ENCODE peak calls at places on chromosomes 12 and 14, in five cellular contexts. Z is ascending aorta, H is astrocyte, U is dorsolateral prefrontal cortex, I is Panc1. W is an unnamed sample.

GRCh38 chr14:103213331-103213730 is 90.1 kb downstream of the TNFAIP2 start:
- DNase-seq in Z (no peak), H (no peak), U (no peak), I (no peak), W (no peak)

GRCh38 chr14:65927871-65928270 is 515.3 kb downstream of the FUT8 start:
- DNase-seq in Z (no peak), H (no peak), U (no peak), I (no peak), W (no peak)

GRCh38 chr14:77980475-77981321 is 180.8 kb downstream of the ADCK1 start:
- DNase-seq in Z (no peak), H (no peak), U (no peak), I (no peak), W (peak)

GRCh38 chr12:45989857-45990467 is 412 bp downstream of the SCAF11 start:
- DNase-seq in Z (no peak), H (peak), U (no peak), I (no peak), W (no peak)

GRCh38 chr12:12999276-12999958 is 648 bp downstream of the HEBP1 start:
- DNase-seq in Z (no peak), H (peak), U (no peak), I (no peak), W (no peak)

GRCh38 chr12:78898416-78898815 is 33.8 kb downstream of the SYT1 start:
- DNase-seq in Z (no peak), H (peak), U (peak), I (no peak), W (no peak)

GRCh38 chr14:102726191-102726949 is 50.9 kb upstream of the TRAF3 start:
- DNase-seq in Z (no peak), H (no peak), U (no peak), I (no peak), W (no peak)

GRCh38 chr14:77199590-77199989 is 18.0 kb downstream of the TMEM63C start:
- DNase-seq in Z (no peak), H (no peak), U (peak), I (no peak), W (no peak)

GRCh38 chr12:55619352-55620138 is 17.1 kb upstream of the OR10P1 start:
- DNase-seq in Z (no peak), H (peak), U (no peak), I (peak), W (peak)

GRCh38 chr12:63070709-63071108 is 80.3 kb downstream of the AVPR1A start:
- DNase-seq in Z (no peak), H (peak), U (no peak), I (no peak), W (no peak)

GRCh38 chr14:85536835-85537195 is 6.9 kb downstream of the FLRT2 start:
- DNase-seq in Z (no peak), H (no peak), U (no peak), I (no peak), W (no peak)

GRCh38 chr12:29427964-29428363 is 47.0 kb upstream of the ERGIC2 start:
- DNase-seq in Z (no peak), H (no peak), U (no peak), I (no peak), W (no peak)
- TF ChIP-seq CTCF in Z (no peak), H (no peak), U (no peak), I (peak), W (no peak)

DNA sequence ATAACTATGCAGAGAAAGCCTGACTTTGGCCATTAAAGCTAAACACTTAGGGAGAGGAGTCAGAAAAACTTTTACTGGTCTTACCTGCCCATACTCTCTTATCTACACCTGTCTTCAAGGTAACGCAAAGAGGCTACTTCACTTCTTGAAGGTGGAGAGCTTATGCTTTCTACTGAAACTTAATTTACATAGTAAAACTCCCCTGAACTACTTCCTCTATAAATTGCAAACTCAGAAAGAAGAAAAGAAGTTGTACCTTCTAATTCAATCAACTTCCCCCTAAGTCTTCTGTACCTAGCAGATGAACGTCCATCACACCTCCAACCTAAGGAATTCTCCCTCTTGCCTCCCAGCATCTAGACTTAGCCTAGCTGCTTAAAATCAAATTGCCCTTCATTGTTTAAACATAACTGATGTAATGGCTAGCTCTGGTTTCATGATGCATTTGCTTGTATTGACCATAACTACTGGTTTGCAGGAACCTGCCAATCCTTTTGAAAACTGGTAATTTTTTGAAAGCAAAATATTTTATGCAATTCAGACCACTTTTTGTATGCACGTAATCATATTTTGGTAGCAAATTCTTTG is 87.7 kb downstream of the STON2 start:
- DNase-seq in Z (no peak), H (no peak), U (no peak), I (no peak), W (no peak)
- TF ChIP-seq CTCF in Z (no peak), H (no peak), U (no peak), I (no peak), W (no peak)

GRCh38 chr12:7269273-7269672 is 34.6 kb upstream of the ACSM4 start:
- DNase-seq in Z (no peak), H (no peak), U (no peak), I (no peak), W (no peak)
- TF ChIP-seq CTCF in Z (no peak), H (no peak), U (no peak), I (no peak), W (no peak)

DNA sequence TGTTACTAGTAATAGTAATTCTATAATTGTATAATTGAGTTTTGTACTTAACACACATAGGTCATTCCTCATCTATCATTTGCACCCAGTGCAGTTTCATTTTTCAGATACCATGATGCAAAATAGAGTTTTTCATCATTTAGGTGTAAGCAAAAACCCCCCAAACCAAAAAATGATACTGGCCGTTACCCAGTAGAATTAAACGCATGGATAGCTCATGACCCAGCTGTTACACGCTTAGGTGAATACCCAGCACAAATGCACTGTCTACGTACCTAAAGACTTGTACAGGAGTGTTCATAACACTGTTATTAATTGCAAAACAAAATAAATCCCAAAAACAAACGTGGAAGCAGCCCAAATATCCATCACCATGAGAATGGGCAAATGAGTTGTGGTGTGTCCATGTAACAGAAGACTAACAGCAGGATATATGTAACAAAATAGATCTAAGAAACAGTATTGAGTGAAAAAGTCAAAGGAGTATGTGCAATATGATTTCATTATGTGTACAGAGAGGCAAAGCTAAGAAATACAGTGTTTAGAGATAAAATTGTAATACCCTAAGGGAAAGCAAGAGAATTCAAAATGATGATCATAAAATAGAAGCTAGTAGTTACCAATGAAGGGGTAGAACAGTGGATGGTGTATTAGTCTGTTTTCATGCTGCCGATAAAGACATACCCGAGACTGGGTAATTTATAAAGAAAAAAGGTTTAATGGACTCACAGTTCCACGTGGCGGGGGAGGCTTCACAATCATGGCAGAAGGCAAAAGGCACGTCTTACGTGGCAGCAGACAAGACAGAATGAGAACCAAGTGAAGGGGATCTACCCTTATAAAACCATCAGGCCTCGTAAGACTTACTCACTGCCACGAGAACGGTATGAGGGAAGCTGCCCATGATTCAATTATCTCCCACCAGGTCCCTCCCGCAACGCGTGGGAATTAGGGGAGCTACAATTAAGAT is 49.8 kb downstream of the EID3 start:
- DNase-seq in Z (no peak), H (no peak), U (no peak), I (no peak), W (no peak)
- TF ChIP-seq CTCF in Z (no peak), H (no peak), U (no peak), I (no peak), W (no peak)

GRCh38 chr14:68099348-68100045 is 279.9 kb downstream of the RAD51B start:
- DNase-seq in Z (no peak), H (peak), U (no peak), I (no peak), W (no peak)

GRCh38 chr14:68097727-68098126 is 278.1 kb downstream of the RAD51B start:
- DNase-seq in Z (no peak), H (no peak), U (no peak), I (no peak), W (no peak)

GRCh38 chr14:68089146-68089715 is 269.7 kb downstream of the RAD51B start:
- DNase-seq in Z (no peak), H (peak), U (no peak), I (peak), W (no peak)

GRCh38 chr14:68098834-68099233 is 279.3 kb downstream of the RAD51B start:
- DNase-seq in Z (no peak), H (no peak), U (no peak), I (no peak), W (no peak)

GRCh38 chr14:68094158-68094557 is 274.6 kb downstream of the RAD51B start:
- DNase-seq in Z (no peak), H (peak), U (no peak), I (peak), W (no peak)
- TF ChIP-seq CTCF in Z (no peak), H (no peak), U (no peak), I (no peak), W (no peak)

GRCh38 chr12:54021432-54022013 is 6.7 kb upstream of the HOXC6 start:
- DNase-seq in Z (no peak), H (no peak), U (no peak), I (no peak), W (no peak)
- TF ChIP-seq CTCF in Z (no peak), H (no peak), U (no peak), I (peak), W (no peak)

GRCh38 chr14:70317969-70318634 is 41.4 kb downstream of the COX16 start:
- DNase-seq in Z (no peak), H (peak), U (peak), I (peak), W (peak)
- TF ChIP-seq CTCF in Z (no peak), H (peak), U (peak), I (peak), W (peak)

DNA sequence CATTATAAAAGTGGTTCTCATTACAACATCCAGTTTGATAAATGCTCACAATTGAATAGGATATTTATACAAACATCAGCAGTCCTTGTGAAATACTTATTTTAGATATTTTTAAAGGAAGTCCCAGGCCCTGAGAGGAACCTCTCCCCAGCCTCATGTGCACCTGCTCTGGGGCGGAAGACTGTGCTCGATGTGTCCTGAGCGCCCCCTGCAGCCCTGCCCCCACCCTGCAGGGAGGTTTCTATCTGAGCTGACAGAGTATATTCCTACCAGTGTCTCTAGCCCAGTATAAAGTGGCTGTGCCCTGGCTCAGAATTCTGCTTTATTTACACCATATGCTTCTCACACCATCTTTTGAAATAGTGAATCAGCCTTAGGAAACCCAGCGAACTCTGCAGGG is 1349.1 kb downstream of the TMEM121 start:
- DNase-seq in Z (no peak), H (no peak), U (no peak), I (no peak), W (no peak)
- TF ChIP-seq CTCF in Z (no peak), H (no peak), U (peak), I (peak), W (no peak)

DNA sequence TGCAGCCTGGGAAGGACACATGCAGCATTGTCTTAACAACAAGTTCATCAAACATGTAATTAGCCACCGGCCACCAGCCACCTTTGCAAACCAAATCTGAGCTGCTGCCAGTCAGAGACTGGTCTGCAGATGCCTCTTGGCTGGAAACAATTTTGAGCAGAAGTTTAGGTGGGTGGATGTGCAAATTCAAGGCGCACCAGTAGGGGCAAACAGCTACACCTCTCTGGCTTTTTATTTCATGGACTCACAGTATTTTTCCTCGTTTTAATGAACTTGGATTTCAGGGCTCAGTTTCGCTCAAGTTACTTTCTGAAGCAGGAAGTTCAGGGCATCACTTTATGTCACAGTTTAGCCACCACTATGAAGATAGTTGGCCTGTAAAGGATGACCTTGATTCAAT is 94.3 kb downstream of the OTX2 start:
- DNase-seq in Z (no peak), H (no peak), U (no peak), I (no peak), W (no peak)
- TF ChIP-seq CTCF in Z (no peak), H (no peak), U (no peak), I (no peak), W (no peak)

W was measured in neural crest cell.